ENCODE peak calls at places on chromosomes 1 and 21, in nine cellular contexts. B is SK-N-SH, T is PC-3, S is NCI-H2171 treated with DMSO at 0.1 percent for 48 hours, R is RWPE1, F is NCI-H1417, L is endothelial cell, X is mucosa of descending colon, H is left lobe of liver. E is an unnamed sample.

GRCh38 chr1:154716012-154716411 is 108.0 kb upstream of the ADAR start:
- DNase-seq in B (peak), T (no peak), S (peak), R (no peak), F (no peak), L (no peak), X (no peak), H (no peak), E (no peak)

GRCh38 chr1:78143152-78143551 is 97.4 kb downstream of the GIPC2 start:
- DNase-seq in B (no peak), T (no peak), S (no peak), R (no peak), F (no peak), L (no peak), X (no peak), H (no peak), E (no peak)

GRCh38 chr1:76257823-76258222 is 183.3 kb downstream of the ST6GALNAC3 start:
- DNase-seq in B (no peak), T (no peak), S (no peak), R (no peak), F (no peak), L (no peak), X (no peak), H (no peak), E (no peak)

GRCh38 chr21:45512626-45513002 is 29.6 kb downstream of the SLC19A1 start:
- DNase-seq in B (no peak), T (no peak), S (no peak), R (no peak), F (no peak), L (no peak), X (peak), H (no peak), E (no peak)

GRCh38 chr1:172717722-172718455 is 59.0 kb downstream of the FASLG start:
- DNase-seq in B (no peak), T (peak), S (no peak), R (no peak), F (no peak), L (no peak), X (no peak), H (no peak), E (no peak)

GRCh38 chr1:74245168-74245753 is 10.1 kb downstream of the TNNI3K start:
- DNase-seq in B (no peak), T (no peak), S (no peak), R (no peak), F (peak), L (no peak), X (no peak), H (no peak), E (no peak)

GRCh38 chr1:33327587-33328325 is 6.9 kb upstream of the A3GALT2 start:
- DNase-seq in B (no peak), T (peak), S (peak), R (peak), F (peak), L (no peak), X (no peak), H (peak), E (peak)

GRCh38 chr1:1529321-1529720 is 11.1 kb downstream of the TMEM240 start:
- DNase-seq in B (peak), T (no peak), S (no peak), R (no peak), F (no peak), L (no peak), X (no peak), H (no peak), E (no peak)

GRCh38 chr1:40974945-40975344 is 4.6 kb upstream of the CTPS1 start:
- DNase-seq in B (no peak), T (no peak), S (no peak), R (no peak), F (no peak), L (no peak), X (no peak), H (no peak), E (no peak)

GRCh38 chr1:201261771-201262547 is 21.3 kb upstream of the PKP1 start:
- DNase-seq in B (peak), T (no peak), S (no peak), R (no peak), F (no peak), L (no peak), X (no peak), H (peak), E (no peak)

GRCh38 chr21:44485796-44486195 is 30.5 kb downstream of the LRRC3 start:
- DNase-seq in B (no peak), T (no peak), S (no peak), R (no peak), F (no peak), L (no peak), X (no peak), H (no peak), E (no peak)

GRCh38 chr1:33181038-33181861 is 593 bp downstream of the TRIM62 start:
- DNase-seq in B (peak), T (peak), S (peak), R (peak), F (peak), L (peak), X (peak), H (peak), E (no peak)

GRCh38 chr1:228804640-228805413 is 69.5 kb downstream of the RHOU start:
- DNase-seq in B (peak), T (no peak), S (no peak), R (no peak), F (peak), L (no peak), X (no peak), H (no peak), E (no peak)

GRCh38 chr1:34867421-34867820 is 7.9 kb upstream of the SMIM12 start:
- DNase-seq in B (no peak), T (no peak), S (no peak), R (no peak), F (no peak), L (no peak), X (no peak), H (no peak), E (no peak)

GRCh38 chr1:59025201-59025600 is 241.4 kb upstream of the JUN start:
- DNase-seq in B (no peak), T (peak), S (no peak), R (no peak), F (no peak), L (no peak), X (no peak), H (no peak), E (no peak)

GRCh38 chr1:237206065-237206414 is 164.1 kb downstream of the RYR2 start:
- DNase-seq in B (no peak), T (no peak), S (no peak), R (no peak), F (no peak), L (no peak), X (no peak), H (no peak), E (no peak)

GRCh38 chr1:24551290-24551859 is 4.5 kb upstream of the NCMAP start:
- DNase-seq in B (no peak), T (no peak), S (no peak), R (no peak), F (no peak), L (no peak), X (peak), H (peak), E (no peak)

GRCh38 chr1:230210326-230210978 is 143.4 kb downstream of the GALNT2 start:
- DNase-seq in B (no peak), T (no peak), S (no peak), R (no peak), F (no peak), L (no peak), X (no peak), H (no peak), E (no peak)

GRCh38 chr1:3174487-3175247 is 105.7 kb downstream of the PRDM16 start:
- DNase-seq in B (no peak), T (peak), S (no peak), R (peak), F (no peak), L (no peak), X (no peak), H (no peak), E (no peak)

GRCh38 chr1:206809504-206810084 is 37.3 kb upstream of the IL10 start:
- DNase-seq in B (no peak), T (peak), S (peak), R (peak), F (peak), L (peak), X (no peak), H (no peak), E (no peak)

GRCh38 chr1:86061660-86062059 is 94.9 kb downstream of the COL24A1 start:
- DNase-seq in B (no peak), T (no peak), S (no peak), R (no peak), F (no peak), L (no peak), X (no peak), H (no peak), E (no peak)

GRCh38 chr1:23800396-23801337 is at the start of gene GALE:
- DNase-seq in B (peak), T (peak), S (peak), R (peak), F (peak), L (peak), X (peak), H (peak), E (peak)

GRCh38 chr1:44676484-44677200 is 2.1 kb downstream of the ARMH1 start:
- DNase-seq in B (no peak), T (peak), S (no peak), R (no peak), F (no peak), L (no peak), X (no peak), H (no peak), E (no peak)

GRCh38 chr21:45776971-45777370 is 133.4 kb downstream of the PCBP3 start:
- DNase-seq in B (no peak), T (no peak), S (no peak), R (no peak), F (no peak), L (no peak), X (no peak), H (no peak), E (no peak)

GRCh38 chr1:93446837-93447451 is 974 bp upstream of the FNBP1L start:
- DNase-seq in B (no peak), T (peak), S (peak), R (peak), F (peak), L (no peak), X (peak), H (peak), E (no peak)

GRCh38 chr21:30044447-30045064 is 104.8 kb upstream of the GRIK1 start:
- DNase-seq in B (peak), T (peak), S (no peak), R (peak), F (peak), L (peak), X (no peak), H (no peak), E (no peak)

GRCh38 chr21:38467911-38468310 is 30.4 kb downstream of the ERG start:
- DNase-seq in B (no peak), T (no peak), S (no peak), R (no peak), F (no peak), L (no peak), X (no peak), H (no peak), E (no peak)

GRCh38 chr1:220800262-220800661 is 13.5 kb downstream of the MTARC1 start:
- DNase-seq in B (no peak), T (no peak), S (no peak), R (no peak), F (no peak), L (no peak), X (no peak), H (no peak), E (no peak)

GRCh38 chr1:30488324-30488913 is 235.0 kb downstream of the MATN1 start:
- DNase-seq in B (no peak), T (no peak), S (no peak), R (no peak), F (no peak), L (no peak), X (no peak), H (no peak), E (no peak)

GRCh38 chr1:73635021-73635420 is 563.0 kb downstream of the LRRIQ3 start:
- DNase-seq in B (no peak), T (peak), S (no peak), R (no peak), F (no peak), L (no peak), X (no peak), H (no peak), E (no peak)

GRCh38 chr21:44752701-44753235 is 41.4 kb upstream of the TSPEAR start:
- DNase-seq in B (no peak), T (peak), S (no peak), R (peak), F (no peak), L (no peak), X (no peak), H (no peak), E (no peak)

GRCh38 chr1:22352896-22353295 is 98.8 kb upstream of the ZBTB40 start:
- DNase-seq in B (no peak), T (no peak), S (no peak), R (no peak), F (no peak), L (no peak), X (no peak), H (no peak), E (no peak)

GRCh38 chr1:966603-967295 is 467 bp downstream of the PLEKHN1 start:
- DNase-seq in B (no peak), T (peak), S (no peak), R (peak), F (peak), L (peak), X (peak), H (peak), E (peak)

GRCh38 chr1:233607252-233608119 is 6.4 kb upstream of the KCNK1 start:
- DNase-seq in B (no peak), T (peak), S (no peak), R (peak), F (no peak), L (no peak), X (peak), H (peak), E (no peak)

GRCh38 chr1:21262282-21263051 is 27.8 kb downstream of the ECE1 start:
- DNase-seq in B (peak), T (no peak), S (no peak), R (no peak), F (peak), L (no peak), X (no peak), H (peak), E (no peak)

GRCh38 chr1:100353988-100354387 is 1.7 kb downstream of the CDC14A start:
- DNase-seq in B (peak), T (peak), S (no peak), R (peak), F (no peak), L (no peak), X (no peak), H (no peak), E (no peak)

GRCh38 chr1:51058863-51059262 is 43.2 kb upstream of the C1orf185 start:
- DNase-seq in B (no peak), T (peak), S (no peak), R (no peak), F (no peak), L (no peak), X (no peak), H (no peak), E (no peak)

E was measured in amniotic stem cell.